ENCODE peak calls at places on chromosomes 1 and 21, in seven cellular contexts. O is mucosa of descending colon, B is kidney epithelial cell, I is astrocyte of the spinal cord, Y is A549, D is ovary, N is NT2/D1. Z is an unnamed sample.
A peak's percentile ranks its signal among the peaks of the same experiment; 100 is the strongest.

GRCh38 chr21:14438204-14438603 is 55.3 kb upstream of the HSPA13 start:
- DNase-seq in Y (no peak), B (no peak), N (no peak), I (no peak), O (no peak), D (no peak), Z (no peak)

GRCh38 chr1:17538428-17539130 is 919 bp upstream of the ARHGEF10L start:
- DNase-seq in O (peak; percentile 63), D (peak; percentile 68), Y (no peak), I (no peak), B (no peak), N (peak; percentile 69), Z (peak; percentile 94)

GRCh38 chr1:91712981-91713841 is 172.7 kb downstream of the TGFBR3 start:
- DNase-seq in Y (no peak), O (peak; percentile 36), D (peak; percentile 68), B (no peak), I (peak; percentile 19), N (no peak), Z (peak; percentile 22)

GRCh38 chr1:12372761-12373160 is 142.9 kb downstream of the VPS13D start:
- DNase-seq in I (no peak), Y (no peak), B (no peak), O (no peak), N (no peak), D (no peak), Z (no peak)

GRCh38 chr1:183863852-183864251 is 58.9 kb downstream of the RGL1 start:
- DNase-seq in O (no peak), N (no peak), B (no peak), D (no peak), Y (no peak), I (no peak), Z (no peak)

GRCh38 chr1:117607471-117607870 is 1.6 kb downstream of the TENT5C start:
- DNase-seq in N (peak; percentile 55), B (no peak), D (no peak), O (peak; percentile 63), I (no peak), Y (no peak), Z (peak; percentile 74)

GRCh38 chr1:64856564-64856963 is 109.8 kb downstream of the JAK1 start:
- DNase-seq in Y (no peak), I (no peak), D (peak; percentile 54), N (no peak), B (no peak), O (peak; percentile 39), Z (no peak)

GRCh38 chr1:39109653-39110052 is 83.5 kb downstream of the NDUFS5 start:
- DNase-seq in D (no peak), B (no peak), N (no peak), I (no peak), O (no peak), Y (no peak), Z (no peak)

GRCh38 chr1:29706936-29707335 is 470.6 kb downstream of the PTPRU start:
- DNase-seq in D (no peak), Y (peak; percentile 32), O (no peak), I (peak; percentile 64), N (peak; percentile 77), B (no peak), Z (peak; percentile 94)

GRCh38 chr1:67460648-67461500 is 30.7 kb upstream of the SERBP1 start:
- DNase-seq in O (no peak), D (no peak), N (no peak), Y (no peak), B (no peak), I (no peak), Z (peak; percentile 42)

GRCh38 chr1:186374313-186375151 is 521 bp downstream of the TPR start:
- DNase-seq in N (peak; percentile 15), I (no peak), Y (peak; percentile 18), B (no peak), O (peak; percentile 19), D (no peak), Z (peak; percentile 57)

GRCh38 chr1:87457408-87457807 is 128.7 kb downstream of the LMO4 start:
- DNase-seq in Y (no peak), O (no peak), I (no peak), B (no peak), D (no peak), N (no peak), Z (no peak)

GRCh38 chr1:95575291-95575690 is 341.3 kb downstream of the RWDD3 start:
- DNase-seq in O (no peak), N (no peak), I (no peak), B (no peak), Y (no peak), D (no peak), Z (no peak)

GRCh38 chr1:197486948-197487347 is 218.9 kb downstream of the CRB1 start:
- DNase-seq in I (peak; percentile 13), O (no peak), D (no peak), Y (no peak), N (no peak), B (no peak), Z (no peak)

GRCh38 chr21:45069085-45069484 is 5.3 kb upstream of the ADARB1 start:
- DNase-seq in N (no peak), O (no peak), D (no peak), Y (no peak), I (no peak), B (no peak), Z (no peak)

GRCh38 chr1:225201447-225201846 is 226.4 kb downstream of the LBR start:
- DNase-seq in I (no peak), Y (no peak), N (peak; percentile 15), B (no peak), O (no peak), D (no peak), Z (no peak)

GRCh38 chr1:5999711-6000443 is 7.7 kb upstream of the NPHP4 start:
- DNase-seq in I (no peak), O (peak; percentile 21), D (peak; percentile 31), B (no peak), N (no peak), Y (no peak), Z (no peak)

DNA sequence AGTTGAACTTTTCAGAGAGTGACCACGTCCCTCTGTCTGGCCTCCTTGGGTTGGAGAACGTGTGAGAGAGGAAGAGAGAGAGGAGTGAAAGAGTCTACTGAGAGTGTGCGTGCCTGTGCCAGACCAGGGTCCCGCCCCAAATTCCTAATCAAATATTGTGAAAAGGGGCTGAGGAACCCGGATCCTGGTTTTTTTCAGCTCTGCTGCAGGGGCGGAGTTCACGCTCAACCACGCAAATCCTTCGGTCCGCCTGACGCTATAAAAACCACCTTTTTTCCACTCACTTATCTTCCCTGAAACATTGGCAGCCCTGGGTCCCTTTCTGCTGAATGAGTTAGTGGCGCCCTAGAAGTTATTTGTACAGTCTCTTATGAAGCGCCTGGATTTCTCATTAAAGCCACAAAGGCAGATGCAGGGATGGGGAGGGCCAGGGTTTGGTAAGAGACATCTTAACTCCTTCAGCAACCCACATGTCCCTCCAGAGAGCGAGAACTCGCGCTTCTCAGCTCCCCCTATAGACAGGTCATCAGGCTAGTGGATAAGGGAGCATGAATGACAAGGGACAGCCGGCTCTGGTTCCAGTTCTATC is at the start of gene FMOD:
- DNase-seq in Y (no peak), I (no peak), D (peak; percentile 86), B (no peak), N (no peak), O (peak; percentile 54), Z (peak; percentile 71)
- H3K4me3 ChIP-seq in Y (no peak within 1 kb of the TSS), I (no peak within 1 kb of the TSS), D (peak within 1 kb of the TSS; percentile 46), B (no peak within 1 kb of the TSS), N (no peak within 1 kb of the TSS), O (no peak within 1 kb of the TSS), Z (peak within 1 kb of the TSS; percentile 39)

GRCh38 chr1:2050793-2051682 is 827 bp downstream of the PRKCZ start:
- DNase-seq in D (no peak), N (no peak), Y (no peak), I (no peak), B (no peak), O (peak; percentile 61), Z (peak; percentile 42)

GRCh38 chr1:2049517-2050481 is at the start of gene PRKCZ:
- DNase-seq in B (peak; percentile 56), O (peak; percentile 98), N (peak; percentile 77), I (no peak), D (peak; percentile 76), Y (peak; percentile 76), Z (peak; percentile 96)

GRCh38 chr1:2050482-2050792 is 226 bp downstream of the PRKCZ start:
- DNase-seq in N (no peak), Y (no peak), D (no peak), B (no peak), O (no peak), I (no peak), Z (peak; percentile 55)

GRCh38 chr1:2047749-2048729 is 2.2 kb upstream of the PRKCZ start:
- DNase-seq in N (no peak), B (no peak), O (peak; percentile 80), Y (no peak), I (no peak), D (no peak), Z (peak; percentile 39)

DNA sequence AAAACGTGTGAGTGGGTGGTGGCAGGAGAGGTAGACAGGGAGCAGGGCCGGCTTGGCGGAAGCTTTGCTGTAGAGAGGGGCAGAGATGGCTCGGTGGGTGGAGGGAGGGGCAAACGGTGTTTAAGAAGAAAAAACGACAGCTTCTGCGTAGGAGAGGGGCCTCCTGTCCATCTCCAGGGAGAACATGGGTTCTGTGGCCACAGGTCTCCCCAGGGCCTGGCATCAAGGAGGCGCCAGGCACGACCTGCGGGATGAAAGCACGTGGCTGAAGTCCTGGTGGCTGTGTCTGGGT is 1.0 kb upstream of the PRKCZ start:
- DNase-seq in D (no peak), B (no peak), N (no peak), Y (no peak), O (no peak), I (no peak), Z (no peak)
- H3K4me3 ChIP-seq in D (no peak overlapping the region), B (peak overlapping the region; percentile 60), N (peak overlapping the region; percentile 57), Y (peak overlapping the region; percentile 90), O (no peak overlapping the region), I (no peak overlapping the region), Z (peak overlapping the region; percentile 92)

GRCh38 chr1:31985430-31985829 is 28.2 kb upstream of the KHDRBS1 start:
- DNase-seq in I (no peak), B (no peak), O (no peak), D (no peak), Y (no peak), N (no peak), Z (no peak)
- H3K4me3 ChIP-seq in I (no peak overlapping the region), B (no peak overlapping the region), O (no peak overlapping the region), D (no peak overlapping the region), Y (no peak overlapping the region), N (no peak overlapping the region), Z (no peak overlapping the region)

GRCh38 chr1:3071507-3072177 is 2.6 kb downstream of the PRDM16 start:
- DNase-seq in N (no peak), I (peak; percentile 32), B (no peak), Y (no peak), O (no peak), D (no peak), Z (no peak)
- H3K4me3 ChIP-seq in N (no peak overlapping the region), I (peak overlapping the region; percentile 35), B (peak overlapping the region; percentile 3), Y (no peak overlapping the region), O (no peak overlapping the region), D (no peak overlapping the region), Z (peak overlapping the region; percentile 51)